ENCODE peak calls at places on chromosomes 12 and 14, in five cellular contexts. One of them, this sample, is unnamed.

GRCh38 chr12:96131230-96131788 is 62.9 kb upstream of the ELK3 start:
- DNase-seq in osteocyte: no peak
- DNase-seq in K562: no peak
- DNase-seq in mesothelial cell of epicardium: no peak
- DNase-seq in bronchial epithelial cell: no peak
- DNase-seq in this sample: no peak

GRCh38 chr12:130617219-130617618 is 98.9 kb downstream of the RIMBP2 start:
- DNase-seq in osteocyte: no peak
- DNase-seq in K562: no peak
- DNase-seq in mesothelial cell of epicardium: no peak
- DNase-seq in bronchial epithelial cell: peak
- DNase-seq in this sample: no peak

GRCh38 chr14:73166399-73166798 is 30.1 kb downstream of the PSEN1 start:
- DNase-seq in osteocyte: no peak
- DNase-seq in K562: no peak
- DNase-seq in mesothelial cell of epicardium: no peak
- DNase-seq in bronchial epithelial cell: peak
- DNase-seq in this sample: no peak

GRCh38 chr14:77529963-77530362 is 31.3 kb upstream of the ISM2 start:
- DNase-seq in osteocyte: no peak
- DNase-seq in K562: no peak
- DNase-seq in mesothelial cell of epicardium: no peak
- DNase-seq in bronchial epithelial cell: no peak
- DNase-seq in this sample: no peak

GRCh38 chr12:96195845-96196451 is 1.8 kb downstream of the ELK3 start:
- DNase-seq in osteocyte: no peak
- DNase-seq in K562: no peak
- DNase-seq in mesothelial cell of epicardium: peak
- DNase-seq in bronchial epithelial cell: peak
- DNase-seq in this sample: no peak

GRCh38 chr14:104264495-104265265 is 126.3 kb downstream of the KIF26A start:
- DNase-seq in osteocyte: peak
- DNase-seq in K562: no peak
- DNase-seq in mesothelial cell of epicardium: peak
- DNase-seq in bronchial epithelial cell: no peak
- DNase-seq in this sample: no peak

GRCh38 chr12:47236109-47236714 is 156.5 kb upstream of the AMIGO2 start:
- DNase-seq in osteocyte: no peak
- DNase-seq in K562: no peak
- DNase-seq in mesothelial cell of epicardium: no peak
- DNase-seq in bronchial epithelial cell: peak
- DNase-seq in this sample: no peak

GRCh38 chr12:52681551-52682380 is 1.6 kb upstream of the KRT1 start:
- DNase-seq in osteocyte: no peak
- DNase-seq in K562: no peak
- DNase-seq in mesothelial cell of epicardium: no peak
- DNase-seq in bronchial epithelial cell: no peak
- DNase-seq in this sample: no peak

GRCh38 chr12:69151254-69151751 is 88.1 kb upstream of the CPSF6 start:
- DNase-seq in osteocyte: peak
- DNase-seq in K562: no peak
- DNase-seq in mesothelial cell of epicardium: no peak
- DNase-seq in bronchial epithelial cell: no peak
- DNase-seq in this sample: no peak

GRCh38 chr12:64780531-64781373 is 21.5 kb upstream of the GNS start:
- DNase-seq in osteocyte: no peak
- DNase-seq in K562: peak
- DNase-seq in mesothelial cell of epicardium: peak
- DNase-seq in bronchial epithelial cell: no peak
- DNase-seq in this sample: peak

GRCh38 chr12:95908573-95908972 is 33.8 kb downstream of the CCDC38 start:
- DNase-seq in osteocyte: no peak
- DNase-seq in K562: no peak
- DNase-seq in mesothelial cell of epicardium: no peak
- DNase-seq in bronchial epithelial cell: no peak
- DNase-seq in this sample: no peak

GRCh38 chr14:21768116-21768874 is 94.7 kb upstream of the OR4E1 start:
- DNase-seq in osteocyte: no peak
- DNase-seq in K562: peak
- DNase-seq in mesothelial cell of epicardium: no peak
- DNase-seq in bronchial epithelial cell: peak
- DNase-seq in this sample: no peak

GRCh38 chr14:31307198-31307597 is 99.6 kb upstream of the HECTD1 start:
- DNase-seq in osteocyte: no peak
- DNase-seq in K562: no peak
- DNase-seq in mesothelial cell of epicardium: no peak
- DNase-seq in bronchial epithelial cell: peak
- DNase-seq in this sample: no peak

DNA sequence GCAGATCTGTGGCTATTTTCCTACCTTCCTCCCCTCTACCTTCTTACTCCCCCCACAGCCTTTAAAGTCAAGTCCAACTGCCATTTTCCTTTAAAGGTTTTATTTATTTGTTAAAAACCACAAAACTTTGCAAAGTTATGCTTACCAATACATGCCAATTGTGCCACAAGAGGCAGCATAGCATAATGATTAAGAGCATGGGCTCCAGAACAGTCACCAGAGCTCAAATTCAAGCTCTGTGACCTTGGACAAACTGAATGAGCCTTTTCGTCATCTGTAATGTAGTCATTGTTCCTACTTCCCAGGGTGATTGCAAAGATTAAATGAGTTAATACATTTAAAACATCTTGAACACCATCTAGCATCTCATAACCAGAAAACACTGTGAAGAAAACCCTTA is 13.0 kb upstream of the FMNL3 start:
- DNase-seq in osteocyte: no peak
- DNase-seq in K562: no peak
- DNase-seq in mesothelial cell of epicardium: no peak
- DNase-seq in bronchial epithelial cell: no peak
- DNase-seq in this sample: no peak
- TF ChIP-seq CTCF in osteocyte: no peak
- TF ChIP-seq CTCF in K562: no peak
- TF ChIP-seq CTCF in mesothelial cell of epicardium: no peak
- TF ChIP-seq CTCF in bronchial epithelial cell: no peak
- TF ChIP-seq CTCF in this sample: no peak

DNA sequence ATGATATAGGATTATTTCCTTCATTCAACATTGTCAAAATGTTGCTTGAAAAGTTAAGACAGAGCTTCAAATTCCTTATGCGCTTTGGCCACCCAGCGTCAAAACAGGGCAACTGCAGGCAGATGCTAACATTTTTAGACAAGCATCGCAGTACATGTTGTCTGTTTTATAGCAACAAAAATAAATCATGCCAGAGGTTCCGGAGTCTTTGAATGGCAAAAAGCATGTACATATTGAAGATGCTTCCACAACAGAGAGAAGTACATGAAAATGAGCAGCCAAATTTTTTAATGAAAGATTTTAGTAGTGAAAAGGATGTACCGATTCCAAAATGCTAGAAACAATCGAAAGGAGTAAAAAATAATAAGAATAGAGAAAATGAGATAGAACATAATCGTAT is 49.8 kb upstream of the USP15 start:
- DNase-seq in osteocyte: no peak
- DNase-seq in K562: peak
- DNase-seq in mesothelial cell of epicardium: no peak
- DNase-seq in bronchial epithelial cell: peak
- DNase-seq in this sample: peak
- TF ChIP-seq CTCF in osteocyte: peak
- TF ChIP-seq CTCF in K562: peak
- TF ChIP-seq CTCF in mesothelial cell of epicardium: peak
- TF ChIP-seq CTCF in bronchial epithelial cell: peak
- TF ChIP-seq CTCF in this sample: peak

GRCh38 chr12:49674318-49674985 is 32.8 kb downstream of the FMNL3 start:
- DNase-seq in osteocyte: no peak
- DNase-seq in K562: no peak
- DNase-seq in mesothelial cell of epicardium: no peak
- DNase-seq in bronchial epithelial cell: peak
- DNase-seq in this sample: no peak
- TF ChIP-seq CTCF in osteocyte: no peak
- TF ChIP-seq CTCF in K562: no peak
- TF ChIP-seq CTCF in mesothelial cell of epicardium: no peak
- TF ChIP-seq CTCF in bronchial epithelial cell: no peak
- TF ChIP-seq CTCF in this sample: no peak

DNA sequence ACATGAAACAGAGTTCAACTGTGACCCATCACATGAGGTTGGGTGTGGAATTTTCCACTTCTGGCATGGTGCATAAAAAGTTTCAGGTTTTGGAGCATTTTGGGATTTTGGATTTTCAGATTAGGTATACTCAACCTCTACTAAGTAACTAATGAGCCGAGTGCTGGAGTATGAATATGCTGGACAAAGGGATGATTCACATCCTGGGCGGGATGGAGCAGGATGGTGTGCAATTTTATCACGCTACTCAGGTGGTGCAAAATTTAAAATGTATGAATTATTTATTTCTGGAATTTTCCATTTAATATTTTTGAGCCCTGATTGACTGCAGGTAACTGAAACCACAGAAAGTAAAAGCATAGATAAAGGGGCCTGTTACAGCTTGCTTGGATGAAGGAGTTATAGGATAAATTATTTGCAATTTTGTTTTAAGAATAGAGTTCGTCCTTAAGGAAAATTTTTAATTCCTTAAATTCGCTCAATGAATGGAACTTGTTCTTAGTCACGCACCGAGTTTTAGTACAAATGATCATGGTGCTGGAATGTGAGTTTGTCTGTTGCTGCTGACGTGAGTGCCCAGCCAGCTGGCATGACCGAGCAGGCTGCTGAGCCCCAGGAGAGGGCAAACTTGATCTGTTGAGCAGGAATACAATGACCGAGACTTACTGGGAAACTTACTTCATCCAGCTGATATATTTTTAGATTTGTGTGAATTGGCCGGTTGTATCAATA is 176.3 kb downstream of the ESR2 start:
- DNase-seq in osteocyte: no peak
- DNase-seq in K562: no peak
- DNase-seq in mesothelial cell of epicardium: no peak
- DNase-seq in bronchial epithelial cell: peak
- DNase-seq in this sample: no peak
- TF ChIP-seq CTCF in osteocyte: peak
- TF ChIP-seq CTCF in K562: no peak
- TF ChIP-seq CTCF in mesothelial cell of epicardium: no peak
- TF ChIP-seq CTCF in bronchial epithelial cell: no peak
- TF ChIP-seq CTCF in this sample: no peak

GRCh38 chr12:62230652-62231051 is 29.6 kb upstream of the USP15 start:
- DNase-seq in osteocyte: no peak
- DNase-seq in K562: no peak
- DNase-seq in mesothelial cell of epicardium: no peak
- DNase-seq in bronchial epithelial cell: no peak
- DNase-seq in this sample: no peak
- TF ChIP-seq CTCF in osteocyte: no peak
- TF ChIP-seq CTCF in K562: no peak
- TF ChIP-seq CTCF in mesothelial cell of epicardium: no peak
- TF ChIP-seq CTCF in bronchial epithelial cell: no peak
- TF ChIP-seq CTCF in this sample: no peak

GRCh38 chr12:55820679-55821078 is 2.8 kb downstream of the ORMDL2 start:
- DNase-seq in osteocyte: no peak
- DNase-seq in K562: peak
- DNase-seq in mesothelial cell of epicardium: no peak
- DNase-seq in bronchial epithelial cell: no peak
- DNase-seq in this sample: no peak
- TF ChIP-seq CTCF in osteocyte: peak
- TF ChIP-seq CTCF in K562: peak
- TF ChIP-seq CTCF in mesothelial cell of epicardium: no peak
- TF ChIP-seq CTCF in bronchial epithelial cell: peak
- TF ChIP-seq CTCF in this sample: no peak

DNA sequence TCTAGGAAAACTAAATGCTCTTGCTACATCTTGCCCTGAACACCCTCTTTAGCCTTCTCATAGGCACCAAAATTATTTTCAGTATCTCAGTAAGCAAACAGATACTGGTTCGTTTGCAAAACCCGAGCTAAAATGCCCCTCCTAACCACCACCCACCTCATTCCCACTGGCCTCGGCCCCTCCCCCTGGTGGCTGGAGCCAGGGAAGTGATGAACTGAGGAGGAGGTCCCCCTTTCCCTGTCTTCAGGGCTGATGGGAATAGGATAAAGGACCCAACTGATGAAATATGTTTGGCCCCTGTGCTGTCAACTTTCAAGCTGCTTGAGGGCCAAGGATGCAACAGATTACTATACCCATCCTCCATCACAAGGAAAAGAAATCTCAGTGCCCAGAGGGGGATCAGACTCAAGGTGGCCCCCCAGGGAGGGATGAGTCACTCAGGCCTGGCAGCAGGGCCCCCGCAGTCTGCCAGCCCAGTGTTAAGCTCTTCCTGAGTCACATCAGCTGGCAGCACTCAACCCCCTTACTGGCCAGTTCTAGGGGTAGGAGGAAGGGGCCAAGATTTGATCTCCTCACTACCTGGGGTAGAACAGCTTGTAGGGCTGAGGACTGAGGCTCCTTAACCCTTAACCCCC is 1.7 kb downstream of the ANKRD52 start:
- DNase-seq in osteocyte: no peak
- DNase-seq in K562: peak
- DNase-seq in mesothelial cell of epicardium: no peak
- DNase-seq in bronchial epithelial cell: no peak
- DNase-seq in this sample: no peak
- TF ChIP-seq CTCF in osteocyte: peak
- TF ChIP-seq CTCF in K562: peak
- TF ChIP-seq CTCF in mesothelial cell of epicardium: no peak
- TF ChIP-seq CTCF in bronchial epithelial cell: no peak
- TF ChIP-seq CTCF in this sample: no peak